ENCODE peak calls at places on chromosomes 11 and 22, in seven cellular contexts. One of them, this sample, is unnamed.

GRCh38 chr22:48182896-48183805 is 1420.7 kb downstream of the TBC1D22A start:
- DNase-seq in sigmoid colon: no peak
- DNase-seq in ovary: no peak
- DNase-seq in uterus: no peak
- DNase-seq in A549: no peak
- DNase-seq in suprapubic skin: no peak
- DNase-seq in prostate gland: no peak
- DNase-seq in this sample: no peak

GRCh38 chr11:108733479-108734116 is 68.7 kb downstream of the DDX10 start:
- DNase-seq in sigmoid colon: no peak
- DNase-seq in ovary: no peak
- DNase-seq in uterus: no peak
- DNase-seq in A549: no peak
- DNase-seq in suprapubic skin: no peak
- DNase-seq in prostate gland: no peak
- DNase-seq in this sample: no peak

GRCh38 chr22:26477341-26477731 is 6.2 kb downstream of the HPS4 start:
- DNase-seq in sigmoid colon: no peak
- DNase-seq in ovary: no peak
- DNase-seq in uterus: no peak
- DNase-seq in A549: no peak
- DNase-seq in suprapubic skin: no peak
- DNase-seq in prostate gland: no peak
- DNase-seq in this sample: no peak

GRCh38 chr11:86812322-86812670 is 12.0 kb downstream of the PRSS23 start:
- DNase-seq in sigmoid colon: no peak
- DNase-seq in ovary: no peak
- DNase-seq in uterus: no peak
- DNase-seq in A549: no peak
- DNase-seq in suprapubic skin: no peak
- DNase-seq in prostate gland: no peak
- DNase-seq in this sample: no peak

GRCh38 chr22:23796461-23796860 is 9.7 kb downstream of the SMARCB1 start:
- DNase-seq in sigmoid colon: no peak
- DNase-seq in ovary: no peak
- DNase-seq in uterus: no peak
- DNase-seq in A549: no peak
- DNase-seq in suprapubic skin: no peak
- DNase-seq in prostate gland: no peak
- DNase-seq in this sample: no peak

GRCh38 chr11:18347471-18348125 is 25.2 kb downstream of the GTF2H1 start:
- DNase-seq in sigmoid colon: no peak
- DNase-seq in ovary: no peak
- DNase-seq in uterus: no peak
- DNase-seq in A549: no peak
- DNase-seq in suprapubic skin: no peak
- DNase-seq in prostate gland: no peak
- DNase-seq in this sample: no peak

GRCh38 chr11:134537941-134538340 is 125.9 kb upstream of the B3GAT1 start:
- DNase-seq in sigmoid colon: no peak
- DNase-seq in ovary: no peak
- DNase-seq in uterus: peak
- DNase-seq in A549: no peak
- DNase-seq in suprapubic skin: no peak
- DNase-seq in prostate gland: no peak
- DNase-seq in this sample: no peak

GRCh38 chr11:33779849-33780528 is 5.7 kb upstream of the FBXO3 start:
- DNase-seq in sigmoid colon: no peak
- DNase-seq in ovary: no peak
- DNase-seq in uterus: no peak
- DNase-seq in A549: no peak
- DNase-seq in suprapubic skin: no peak
- DNase-seq in prostate gland: no peak
- DNase-seq in this sample: no peak

GRCh38 chr22:24181088-24181995 is at the start of gene SUSD2:
- DNase-seq in sigmoid colon: no peak
- DNase-seq in ovary: peak
- DNase-seq in uterus: no peak
- DNase-seq in A549: no peak
- DNase-seq in suprapubic skin: no peak
- DNase-seq in prostate gland: no peak
- DNase-seq in this sample: no peak

GRCh38 chr11:120973501-120973900 is 50.4 kb upstream of the TBCEL start:
- DNase-seq in sigmoid colon: no peak
- DNase-seq in ovary: no peak
- DNase-seq in uterus: no peak
- DNase-seq in A549: no peak
- DNase-seq in suprapubic skin: no peak
- DNase-seq in prostate gland: no peak
- DNase-seq in this sample: no peak

GRCh38 chr22:45164217-45165123 is 745 bp downstream of the NUP50 start:
- DNase-seq in sigmoid colon: peak
- DNase-seq in ovary: peak
- DNase-seq in uterus: peak
- DNase-seq in A549: no peak
- DNase-seq in suprapubic skin: no peak
- DNase-seq in prostate gland: no peak
- DNase-seq in this sample: no peak

GRCh38 chr11:130602700-130603584 is 154.5 kb downstream of the ADAMTS15 start:
- DNase-seq in sigmoid colon: no peak
- DNase-seq in ovary: no peak
- DNase-seq in uterus: peak
- DNase-seq in A549: no peak
- DNase-seq in suprapubic skin: no peak
- DNase-seq in prostate gland: no peak
- DNase-seq in this sample: no peak

GRCh38 chr22:47286590-47286989 is 524.1 kb downstream of the TBC1D22A start:
- DNase-seq in sigmoid colon: peak
- DNase-seq in ovary: no peak
- DNase-seq in uterus: no peak
- DNase-seq in A549: no peak
- DNase-seq in suprapubic skin: no peak
- DNase-seq in prostate gland: no peak
- DNase-seq in this sample: no peak

DNA sequence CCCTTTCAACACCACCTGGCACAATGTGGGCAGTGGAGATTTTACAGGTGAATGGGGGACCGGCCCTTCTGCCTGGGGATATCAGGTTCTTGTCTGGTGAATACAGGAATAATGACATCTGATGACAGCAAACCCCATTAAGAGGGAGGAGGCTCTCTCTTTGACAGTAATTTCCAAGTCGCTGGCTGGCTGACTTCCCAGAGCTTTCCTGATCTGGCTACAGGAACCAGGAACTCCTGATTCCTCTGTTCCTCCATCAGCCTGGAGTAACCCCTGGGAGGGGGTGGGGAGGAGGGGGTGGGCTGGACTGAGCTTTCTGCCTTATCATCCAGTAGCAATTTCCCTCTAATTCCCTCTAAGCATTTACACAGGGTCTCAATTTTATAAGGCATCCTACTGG is 3.7 kb upstream of the MIEF1 start:
- DNase-seq in sigmoid colon: no peak
- DNase-seq in ovary: no peak
- DNase-seq in uterus: peak
- DNase-seq in A549: no peak
- DNase-seq in suprapubic skin: no peak
- DNase-seq in prostate gland: peak
- DNase-seq in this sample: no peak
- H3K27ac ChIP-seq in sigmoid colon: no peak
- H3K27ac ChIP-seq in ovary: no peak
- H3K27ac ChIP-seq in uterus: no peak
- H3K27ac ChIP-seq in A549: no peak
- H3K27ac ChIP-seq in suprapubic skin: peak
- H3K27ac ChIP-seq in prostate gland: peak
- H3K27ac ChIP-seq in this sample: no peak

GRCh38 chr11:119147604-119148333 is 1.1 kb upstream of the ABCG4 start:
- DNase-seq in sigmoid colon: no peak
- DNase-seq in ovary: no peak
- DNase-seq in uterus: no peak
- DNase-seq in A549: no peak
- DNase-seq in suprapubic skin: no peak
- DNase-seq in prostate gland: no peak
- DNase-seq in this sample: no peak
- TF ChIP-seq POLR2A in sigmoid colon: no peak
- TF ChIP-seq POLR2A in ovary: no peak
- TF ChIP-seq POLR2A in uterus: no peak
- TF ChIP-seq POLR2A in A549: no peak
- TF ChIP-seq POLR2A in suprapubic skin: no peak
- TF ChIP-seq POLR2A in prostate gland: no peak
- TF ChIP-seq POLR2A in this sample: no peak

DNA sequence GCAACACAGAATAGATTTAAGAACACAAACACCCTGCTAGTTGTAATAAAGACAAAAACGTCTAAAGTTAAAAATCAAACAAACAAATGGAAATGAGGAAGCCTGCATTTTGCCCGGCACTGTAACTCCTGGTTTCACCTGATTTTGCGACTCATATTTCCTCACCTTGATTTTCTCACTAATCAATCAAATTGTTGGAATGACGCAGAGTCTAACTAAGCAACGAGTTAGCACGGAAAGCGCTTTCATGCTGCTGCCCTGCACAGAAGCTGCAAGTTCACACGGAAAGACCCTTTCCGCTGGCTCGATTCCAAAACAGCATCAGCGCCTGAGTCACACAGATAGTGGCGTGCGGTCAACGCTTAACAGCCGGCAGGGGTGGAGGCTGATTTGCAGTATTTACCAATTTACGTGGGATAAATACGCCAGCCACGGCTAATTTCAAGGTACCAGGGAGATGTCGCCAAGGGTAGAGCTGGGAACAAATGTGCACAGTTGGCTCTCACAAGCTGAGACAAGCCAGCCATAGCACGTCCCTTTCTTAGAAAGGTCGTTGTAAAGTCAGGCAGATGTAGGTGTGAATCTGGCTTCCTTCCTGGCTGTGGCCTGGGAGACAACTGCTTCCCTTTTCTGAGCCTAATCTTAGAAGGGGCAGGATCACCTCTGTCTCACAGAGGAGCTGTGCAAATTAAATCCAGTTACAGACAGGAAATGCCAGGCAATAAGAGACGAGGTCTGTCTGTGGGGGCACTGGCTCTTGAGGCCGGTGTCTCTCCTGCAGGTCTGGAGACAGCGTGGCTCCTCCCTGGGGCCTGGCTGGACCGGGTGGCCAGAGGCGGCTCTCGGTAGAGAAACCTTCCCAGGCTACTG is 76.9 kb upstream of the TTLL12 start:
- DNase-seq in sigmoid colon: no peak
- DNase-seq in ovary: peak
- DNase-seq in uterus: peak
- DNase-seq in A549: no peak
- DNase-seq in suprapubic skin: no peak
- DNase-seq in prostate gland: peak
- DNase-seq in this sample: no peak
- TF ChIP-seq CTCF in sigmoid colon: no peak
- TF ChIP-seq CTCF in ovary: no peak
- TF ChIP-seq CTCF in uterus: no peak
- TF ChIP-seq CTCF in A549: no peak
- TF ChIP-seq CTCF in suprapubic skin: no peak
- TF ChIP-seq CTCF in prostate gland: no peak
- TF ChIP-seq CTCF in this sample: no peak

GRCh38 chr22:39457546-39458442 is 982 bp downstream of the MGAT3 start:
- DNase-seq in sigmoid colon: no peak
- DNase-seq in ovary: no peak
- DNase-seq in uterus: no peak
- DNase-seq in A549: no peak
- DNase-seq in suprapubic skin: no peak
- DNase-seq in prostate gland: no peak
- DNase-seq in this sample: no peak

GRCh38 chr22:39458443-39459083 is 1.8 kb downstream of the MGAT3 start:
- DNase-seq in sigmoid colon: no peak
- DNase-seq in ovary: no peak
- DNase-seq in uterus: no peak
- DNase-seq in A549: no peak
- DNase-seq in suprapubic skin: no peak
- DNase-seq in prostate gland: no peak
- DNase-seq in this sample: no peak

GRCh38 chr22:39457047-39457545 is 284 bp downstream of the MGAT3 start:
- DNase-seq in sigmoid colon: no peak
- DNase-seq in ovary: no peak
- DNase-seq in uterus: no peak
- DNase-seq in A549: no peak
- DNase-seq in suprapubic skin: no peak
- DNase-seq in prostate gland: no peak
- DNase-seq in this sample: no peak

GRCh38 chr22:39462443-39463147 is 5.8 kb downstream of the MGAT3 start:
- DNase-seq in sigmoid colon: no peak
- DNase-seq in ovary: no peak
- DNase-seq in uterus: peak
- DNase-seq in A549: no peak
- DNase-seq in suprapubic skin: no peak
- DNase-seq in prostate gland: no peak
- DNase-seq in this sample: no peak

GRCh38 chr22:39459681-39460080 is 2.9 kb downstream of the MGAT3 start:
- DNase-seq in sigmoid colon: no peak
- DNase-seq in ovary: no peak
- DNase-seq in uterus: no peak
- DNase-seq in A549: no peak
- DNase-seq in suprapubic skin: no peak
- DNase-seq in prostate gland: no peak
- DNase-seq in this sample: no peak
- H3K27ac ChIP-seq in sigmoid colon: no peak
- H3K27ac ChIP-seq in ovary: no peak
- H3K27ac ChIP-seq in uterus: no peak
- H3K27ac ChIP-seq in A549: no peak
- H3K27ac ChIP-seq in suprapubic skin: no peak
- H3K27ac ChIP-seq in prostate gland: no peak
- H3K27ac ChIP-seq in this sample: no peak

GRCh38 chr11:68312780-68313573 is 586 bp downstream of the LRP5 start:
- DNase-seq in sigmoid colon: no peak
- DNase-seq in ovary: peak
- DNase-seq in uterus: no peak
- DNase-seq in A549: no peak
- DNase-seq in suprapubic skin: no peak
- DNase-seq in prostate gland: no peak
- DNase-seq in this sample: no peak
- TF ChIP-seq POLR2A in sigmoid colon: no peak
- TF ChIP-seq POLR2A in ovary: no peak
- TF ChIP-seq POLR2A in uterus: no peak
- TF ChIP-seq POLR2A in A549: no peak
- TF ChIP-seq POLR2A in suprapubic skin: no peak
- TF ChIP-seq POLR2A in prostate gland: no peak
- TF ChIP-seq POLR2A in this sample: no peak